ENCODE peak calls at places on chromosomes 2 and 18, in ten cellular contexts. U is RWPE1; O is activated CD4-positive, alpha-beta T cell treated with anti-CD3 and anti-CD28 coated beads for 48 hours; Y is stimulated activated CD4-positive, alpha-beta T cell treated with anti-CD3 and anti-CD28 coated beads, Interleukin-15, amount 100 ng/mL, for 24 hours; I is activated CD8-positive, alpha-beta memory T cell treated with anti-CD3 and anti-CD28 coated beads, Interleukin-2, amount 10 ng/mL, durations not matched to agents 7 days and 5 days; P is neural crest cell; W is dermis blood vessel endothelial cell; A is bronchial epithelial cell; Q is astrocyte of the hippocampus; C is T-helper 17 cell. L is an unnamed sample.

GRCh38 chr18:75926811-75927210 is 499.3 kb upstream of the SMIM21 start:
- DNase-seq in U (peak), O (no peak), Y (no peak), I (no peak), P (no peak), W (no peak), A (peak), Q (peak), C (no peak), L (peak)

GRCh38 chr18:2657788-2658458 is 2.4 kb downstream of the SMCHD1 start:
- DNase-seq in U (peak), O (no peak), Y (no peak), I (no peak), P (no peak), W (peak), A (peak), Q (peak), C (no peak), L (peak)

GRCh38 chr2:28080911-28081310 is 190.4 kb downstream of the BABAM2 start:
- DNase-seq in U (no peak), O (no peak), Y (no peak), I (no peak), P (no peak), W (peak), A (no peak), Q (peak), C (no peak), L (peak)

GRCh38 chr18:79197531-79197930 is 128.3 kb downstream of the ATP9B start:
- DNase-seq in U (no peak), O (no peak), Y (no peak), I (no peak), P (no peak), W (no peak), A (no peak), Q (no peak), C (no peak), L (no peak)

GRCh38 chr2:111617804-111618576 is 266.0 kb downstream of the ANAPC1 start:
- DNase-seq in U (no peak), O (no peak), Y (no peak), I (no peak), P (no peak), W (no peak), A (no peak), Q (peak), C (no peak), L (peak)

GRCh38 chr2:72713857-72714256 is 112.0 kb downstream of the EXOC6B start:
- DNase-seq in U (no peak), O (no peak), Y (no peak), I (no peak), P (no peak), W (no peak), A (no peak), Q (no peak), C (no peak), L (no peak)

GRCh38 chr2:202115385-202116060 is 42.5 kb downstream of the KIAA2012 start:
- DNase-seq in U (no peak), O (no peak), Y (no peak), I (no peak), P (no peak), W (no peak), A (peak), Q (no peak), C (no peak), L (peak)

GRCh38 chr2:240462704-240463273 is 27.3 kb downstream of the GPC1 start:
- DNase-seq in U (no peak), O (no peak), Y (peak), I (peak), P (no peak), W (no peak), A (no peak), Q (no peak), C (no peak), L (no peak)

GRCh38 chr2:61117534-61117933 is 44.5 kb upstream of the C2orf74 start:
- DNase-seq in U (no peak), O (no peak), Y (no peak), I (no peak), P (no peak), W (no peak), A (no peak), Q (no peak), C (no peak), L (peak)

GRCh38 chr2:112474844-112475486 is 7.0 kb upstream of the TTL start:
- DNase-seq in U (no peak), O (no peak), Y (no peak), I (peak), P (no peak), W (no peak), A (no peak), Q (peak), C (no peak), L (peak)

GRCh38 chr2:24586955-24587354 is 95.9 kb downstream of the NCOA1 start:
- DNase-seq in U (no peak), O (no peak), Y (peak), I (peak), P (no peak), W (no peak), A (no peak), Q (no peak), C (no peak), L (no peak)

GRCh38 chr2:148812306-148812705 is 62.7 kb upstream of the KIF5C start:
- DNase-seq in U (peak), O (no peak), Y (no peak), I (no peak), P (no peak), W (peak), A (no peak), Q (peak), C (no peak), L (peak)

GRCh38 chr2:133937669-133938068 is 316.2 kb upstream of the MGAT5 start:
- DNase-seq in U (no peak), O (no peak), Y (no peak), I (no peak), P (no peak), W (no peak), A (no peak), Q (peak), C (no peak), L (no peak)

GRCh38 chr18:51278045-51278649 is 80.7 kb upstream of the MEX3C start:
- DNase-seq in U (peak), O (peak), Y (peak), I (peak), P (peak), W (peak), A (peak), Q (peak), C (no peak), L (peak)

GRCh38 chr2:109321570-109321969 is 192.6 kb downstream of the SH3RF3 start:
- DNase-seq in U (no peak), O (no peak), Y (no peak), I (no peak), P (no peak), W (no peak), A (no peak), Q (peak), C (no peak), L (no peak)

GRCh38 chr18:59617468-59617932 is 79.7 kb downstream of the CCBE1 start:
- DNase-seq in U (peak), O (no peak), Y (no peak), I (no peak), P (no peak), W (no peak), A (peak), Q (peak), C (no peak), L (no peak)

GRCh38 chr2:102238039-102238756 is 51.4 kb downstream of the IL1RL2 start:
- DNase-seq in U (no peak), O (peak), Y (peak), I (peak), P (no peak), W (no peak), A (no peak), Q (no peak), C (no peak), L (peak)

L was measured in renal cortical epithelial cell.